ENCODE peak calls at places on chromosomes 12 and 14, in five cellular contexts. One of them, this sample, is unnamed.

GRCh38 chr14:104706733-104707628 is 17.0 kb upstream of the ADSS1 start:
- DNase-seq in HEK293T: no peak
- DNase-seq in SK-N-SH: no peak
- DNase-seq in K562: no peak
- DNase-seq in GM12878: no peak
- DNase-seq in this sample: no peak

GRCh38 chr12:132771126-132771838 is 9.7 kb upstream of the ANKLE2 start:
- DNase-seq in GM12878: no peak
- DNase-seq in HEK293T: no peak
- DNase-seq in K562: no peak
- DNase-seq in SK-N-SH: no peak
- DNase-seq in this sample: no peak

GRCh38 chr14:71532349-71532748 is 399.9 kb upstream of the RGS6 start:
- DNase-seq in GM12878: no peak
- DNase-seq in K562: no peak
- DNase-seq in HEK293T: no peak
- DNase-seq in SK-N-SH: no peak
- DNase-seq in this sample: no peak

GRCh38 chr12:123238961-123239360 is 5.7 kb downstream of the MTRFR start:
- DNase-seq in SK-N-SH: no peak
- DNase-seq in HEK293T: no peak
- DNase-seq in K562: no peak
- DNase-seq in GM12878: no peak
- DNase-seq in this sample: no peak

GRCh38 chr12:13099910-13100609 is 3.4 kb downstream of the GSG1 start:
- DNase-seq in K562: no peak
- DNase-seq in SK-N-SH: no peak
- DNase-seq in HEK293T: no peak
- DNase-seq in GM12878: no peak
- DNase-seq in this sample: no peak

GRCh38 chr12:109544955-109545531 is 28.3 kb downstream of the MMAB start:
- DNase-seq in SK-N-SH: peak; percentile 57
- DNase-seq in GM12878: no peak
- DNase-seq in HEK293T: no peak
- DNase-seq in K562: no peak
- DNase-seq in this sample: no peak

GRCh38 chr12:18139989-18140596 is 50.1 kb upstream of the RERGL start:
- DNase-seq in SK-N-SH: no peak
- DNase-seq in HEK293T: peak; percentile 8
- DNase-seq in K562: peak; percentile 0
- DNase-seq in GM12878: no peak
- DNase-seq in this sample: peak; percentile 4

GRCh38 chr12:113019045-113019444 is 37.5 kb upstream of the DTX1 start:
- DNase-seq in HEK293T: no peak
- DNase-seq in SK-N-SH: no peak
- DNase-seq in K562: no peak
- DNase-seq in GM12878: no peak
- DNase-seq in this sample: no peak

GRCh38 chr14:62706217-62706616 is 339.0 kb downstream of the KCNH5 start:
- DNase-seq in K562: no peak
- DNase-seq in SK-N-SH: no peak
- DNase-seq in GM12878: no peak
- DNase-seq in HEK293T: no peak
- DNase-seq in this sample: no peak

GRCh38 chr12:131260970-131261369 is 307.3 kb downstream of the ADGRD1 start:
- DNase-seq in HEK293T: no peak
- DNase-seq in K562: no peak
- DNase-seq in GM12878: no peak
- DNase-seq in SK-N-SH: peak; percentile 72
- DNase-seq in this sample: no peak

GRCh38 chr12:11673666-11674464 is 24.4 kb downstream of the ETV6 start:
- DNase-seq in K562: no peak
- DNase-seq in GM12878: no peak
- DNase-seq in SK-N-SH: no peak
- DNase-seq in HEK293T: no peak
- DNase-seq in this sample: no peak

GRCh38 chr14:90495357-90496276 is 98.8 kb downstream of the CALM1 start:
- DNase-seq in HEK293T: peak; percentile 66
- DNase-seq in SK-N-SH: peak; percentile 28
- DNase-seq in GM12878: no peak
- DNase-seq in K562: peak; percentile 72
- DNase-seq in this sample: peak; percentile 53

GRCh38 chr12:537772-538171 is 78.0 kb downstream of the B4GALNT3 start:
- DNase-seq in HEK293T: no peak
- DNase-seq in SK-N-SH: no peak
- DNase-seq in GM12878: no peak
- DNase-seq in K562: no peak
- DNase-seq in this sample: no peak

GRCh38 chr14:31256534-31257243 is 49.1 kb upstream of the HECTD1 start:
- DNase-seq in HEK293T: no peak
- DNase-seq in K562: no peak
- DNase-seq in GM12878: no peak
- DNase-seq in SK-N-SH: no peak
- DNase-seq in this sample: no peak

GRCh38 chr14:104249092-104249491 is 110.7 kb downstream of the KIF26A start:
- DNase-seq in SK-N-SH: no peak
- DNase-seq in HEK293T: no peak
- DNase-seq in K562: no peak
- DNase-seq in GM12878: no peak
- DNase-seq in this sample: no peak

GRCh38 chr14:79825046-79825521 is 386.2 kb downstream of the DIO2 start:
- DNase-seq in GM12878: no peak
- DNase-seq in HEK293T: no peak
- DNase-seq in K562: no peak
- DNase-seq in SK-N-SH: no peak
- DNase-seq in this sample: no peak

GRCh38 chr12:67018105-67018504 is 251.1 kb upstream of the CAND1 start:
- DNase-seq in HEK293T: no peak
- DNase-seq in GM12878: no peak
- DNase-seq in SK-N-SH: no peak
- DNase-seq in K562: peak; percentile 18
- DNase-seq in this sample: no peak

GRCh38 chr12:113870035-113870434 is 96.1 kb downstream of the RBM19 start:
- DNase-seq in K562: no peak
- DNase-seq in SK-N-SH: no peak
- DNase-seq in GM12878: no peak
- DNase-seq in HEK293T: no peak
- DNase-seq in this sample: no peak

GRCh38 chr14:89721330-89721729 is 233.2 kb downstream of the EFCAB11 start:
- DNase-seq in SK-N-SH: peak; percentile 47
- DNase-seq in GM12878: no peak
- DNase-seq in HEK293T: no peak
- DNase-seq in K562: no peak
- DNase-seq in this sample: no peak

GRCh38 chr14:100065942-100066574 is 836 bp downstream of the EVL start:
- DNase-seq in GM12878: peak; percentile 94
- DNase-seq in SK-N-SH: no peak
- DNase-seq in K562: peak; percentile 64
- DNase-seq in HEK293T: no peak
- DNase-seq in this sample: no peak

GRCh38 chr14:36580141-36580855 is 2.1 kb downstream of the NKX2-8 start:
- DNase-seq in GM12878: no peak
- DNase-seq in HEK293T: no peak
- DNase-seq in SK-N-SH: peak; percentile 21
- DNase-seq in K562: no peak
- DNase-seq in this sample: no peak

GRCh38 chr14:103095210-103095778 is 769 bp downstream of the EXOC3L4 start:
- DNase-seq in HEK293T: no peak
- DNase-seq in GM12878: no peak
- DNase-seq in K562: no peak
- DNase-seq in SK-N-SH: no peak
- DNase-seq in this sample: no peak

GRCh38 chr12:95803817-95804216 is 13.3 kb upstream of the NTN4 start:
- DNase-seq in GM12878: no peak
- DNase-seq in HEK293T: no peak
- DNase-seq in SK-N-SH: no peak
- DNase-seq in K562: no peak
- DNase-seq in this sample: no peak

GRCh38 chr12:56880416-56881035 is 53.7 kb downstream of the SDR9C7 start:
- DNase-seq in GM12878: no peak
- DNase-seq in HEK293T: no peak
- DNase-seq in K562: no peak
- DNase-seq in SK-N-SH: no peak
- DNase-seq in this sample: no peak

GRCh38 chr12:46110928-46111699 is 120.7 kb upstream of the SCAF11 start:
- DNase-seq in GM12878: no peak
- DNase-seq in SK-N-SH: no peak
- DNase-seq in K562: no peak
- DNase-seq in HEK293T: no peak
- DNase-seq in this sample: peak; percentile 60

GRCh38 chr12:117484901-117485300 is 123.5 kb upstream of the NOS1 start:
- DNase-seq in SK-N-SH: no peak
- DNase-seq in HEK293T: no peak
- DNase-seq in GM12878: no peak
- DNase-seq in K562: no peak
- DNase-seq in this sample: no peak

GRCh38 chr14:24274101-24274543 is 2.7 kb upstream of the RABGGTA start:
- DNase-seq in HEK293T: no peak
- DNase-seq in SK-N-SH: no peak
- DNase-seq in K562: peak; percentile 71
- DNase-seq in GM12878: peak; percentile 93
- DNase-seq in this sample: no peak

GRCh38 chr12:26121841-26122680 is 2.8 kb downstream of the BHLHE41 start:
- DNase-seq in HEK293T: peak; percentile 24
- DNase-seq in SK-N-SH: peak; percentile 76
- DNase-seq in K562: peak; percentile 31
- DNase-seq in GM12878: no peak
- DNase-seq in this sample: no peak
- TF ChIP-seq FOXM1 in HEK293T: no peak
- TF ChIP-seq FOXM1 in SK-N-SH: no peak
- TF ChIP-seq FOXM1 in K562: no peak
- TF ChIP-seq FOXM1 in GM12878: no peak
- TF ChIP-seq FOXM1 in this sample: no peak

GRCh38 chr12:52003016-52003550 is 3.7 kb upstream of the TAMALIN start:
- DNase-seq in HEK293T: no peak
- DNase-seq in K562: no peak
- DNase-seq in SK-N-SH: no peak
- DNase-seq in GM12878: no peak
- DNase-seq in this sample: no peak

GRCh38 chr12:52005903-52006703 is 643 bp upstream of the TAMALIN start:
- DNase-seq in HEK293T: no peak
- DNase-seq in GM12878: peak; percentile 32
- DNase-seq in SK-N-SH: no peak
- DNase-seq in K562: no peak
- DNase-seq in this sample: no peak

GRCh38 chr12:52003591-52003990 is 3.2 kb upstream of the TAMALIN start:
- DNase-seq in SK-N-SH: no peak
- DNase-seq in K562: no peak
- DNase-seq in HEK293T: no peak
- DNase-seq in GM12878: no peak
- DNase-seq in this sample: no peak

GRCh38 chr12:52005218-52005902 is 1.4 kb upstream of the TAMALIN start:
- DNase-seq in HEK293T: no peak
- DNase-seq in K562: no peak
- DNase-seq in GM12878: no peak
- DNase-seq in SK-N-SH: no peak
- DNase-seq in this sample: no peak

DNA sequence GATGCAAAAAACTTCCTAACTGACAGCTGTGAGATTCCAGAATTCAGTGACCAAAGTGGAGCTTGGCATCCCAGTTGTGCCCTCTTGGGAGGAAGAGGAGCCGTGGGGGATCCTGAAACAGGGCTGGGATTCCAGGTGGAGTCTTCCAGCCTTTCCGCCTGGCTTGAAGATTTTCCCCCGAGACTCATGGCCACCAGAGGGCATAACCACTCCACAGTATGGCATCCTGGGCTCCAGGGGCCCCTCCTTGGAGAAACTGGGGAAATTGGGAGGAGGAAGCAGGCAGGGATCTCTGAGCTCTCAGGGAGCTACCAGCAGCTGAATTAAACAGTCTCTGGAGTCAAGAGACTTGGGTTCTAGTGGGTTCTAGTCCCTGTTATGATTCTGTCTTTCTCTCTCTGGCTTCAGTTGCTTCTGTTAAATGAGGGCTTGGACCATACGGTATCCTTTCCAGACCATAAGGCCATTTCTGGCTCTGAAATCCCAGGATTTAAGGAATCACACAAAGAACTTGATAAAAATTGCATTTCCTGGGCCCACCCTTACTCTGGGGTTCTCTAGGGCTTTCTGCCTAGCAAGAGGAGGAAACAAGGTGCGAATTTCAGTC is 2.6 kb upstream of the TAMALIN start:
- DNase-seq in K562: peak; percentile 66
- DNase-seq in SK-N-SH: peak; percentile 67
- DNase-seq in GM12878: no peak
- DNase-seq in HEK293T: peak; percentile 63
- DNase-seq in this sample: peak; percentile 40
- TF ChIP-seq FOXM1 in K562: no peak
- TF ChIP-seq FOXM1 in SK-N-SH: no peak
- TF ChIP-seq FOXM1 in GM12878: no peak
- TF ChIP-seq FOXM1 in HEK293T: no peak
- TF ChIP-seq FOXM1 in this sample: no peak

GRCh38 chr12:121626087-121626852 is at the start of gene ORAI1:
- DNase-seq in K562: peak; percentile 97
- DNase-seq in GM12878: peak; percentile 63
- DNase-seq in SK-N-SH: peak; percentile 99
- DNase-seq in HEK293T: peak; percentile 95
- DNase-seq in this sample: peak; percentile 81

GRCh38 chr12:121618659-121619233 is 7.6 kb upstream of the ORAI1 start:
- DNase-seq in K562: no peak
- DNase-seq in SK-N-SH: no peak
- DNase-seq in GM12878: no peak
- DNase-seq in HEK293T: no peak
- DNase-seq in this sample: peak; percentile 37

GRCh38 chr12:121614872-121615467 is 11.4 kb upstream of the ORAI1 start:
- DNase-seq in K562: no peak
- DNase-seq in HEK293T: no peak
- DNase-seq in GM12878: no peak
- DNase-seq in SK-N-SH: no peak
- DNase-seq in this sample: no peak

DNA sequence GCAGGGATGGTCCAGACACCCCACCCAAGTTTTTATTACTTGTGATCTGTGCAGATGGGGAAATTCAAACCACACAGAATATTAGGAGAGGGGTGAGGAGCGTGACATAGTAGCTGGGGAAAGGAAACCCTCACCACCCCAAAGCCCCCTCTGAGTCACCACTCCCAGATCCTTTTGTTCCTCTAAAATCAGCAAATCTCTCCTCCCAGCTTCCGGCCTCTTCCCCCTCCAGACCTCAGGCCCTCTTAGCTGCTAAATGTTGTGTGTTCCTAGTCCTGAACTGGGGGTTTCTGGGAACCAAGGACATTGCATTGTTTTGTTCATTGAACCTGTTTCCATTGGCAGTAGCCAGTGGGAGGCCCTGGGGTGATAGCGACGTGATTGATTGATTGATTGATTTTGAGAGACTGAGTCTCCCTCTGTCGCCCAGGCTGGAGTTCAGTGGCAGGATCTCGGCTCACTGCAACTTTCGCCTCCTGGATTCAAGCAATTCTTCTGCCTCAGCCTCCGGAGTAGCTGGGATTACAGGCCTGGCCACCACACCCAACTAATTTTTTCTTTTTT is 5.9 kb upstream of the ORAI1 start:
- DNase-seq in HEK293T: no peak
- DNase-seq in K562: no peak
- DNase-seq in SK-N-SH: no peak
- DNase-seq in GM12878: no peak
- DNase-seq in this sample: no peak
- TF ChIP-seq FOXM1 in HEK293T: no peak
- TF ChIP-seq FOXM1 in K562: no peak
- TF ChIP-seq FOXM1 in SK-N-SH: no peak
- TF ChIP-seq FOXM1 in GM12878: no peak
- TF ChIP-seq FOXM1 in this sample: no peak

GRCh38 chr14:22646570-22647254 is 2.6 kb upstream of the OR6J1 start:
- DNase-seq in GM12878: no peak
- DNase-seq in HEK293T: no peak
- DNase-seq in SK-N-SH: no peak
- DNase-seq in K562: no peak
- DNase-seq in this sample: no peak
- TF ChIP-seq FOXM1 in GM12878: no peak
- TF ChIP-seq FOXM1 in HEK293T: no peak
- TF ChIP-seq FOXM1 in SK-N-SH: no peak
- TF ChIP-seq FOXM1 in K562: no peak
- TF ChIP-seq FOXM1 in this sample: no peak